ENCODE peak calls at places on chromosomes 5 and 9, in four cellular contexts. B is fibroblast of the aortic adventitia, Y is choroid plexus epithelial cell, U is uterus. J is an unnamed sample.

GRCh38 chr5:127280494-127281220 is 9.9 kb upstream of the MEGF10 start:
- DNase-seq in B (no peak), Y (peak), U (no peak), J (no peak)

GRCh38 chr9:117825609-117826347 is 121.6 kb downstream of the TLR4 start:
- DNase-seq in B (no peak), Y (no peak), U (no peak), J (no peak)

GRCh38 chr9:92617195-92617813 is 52.6 kb downstream of the IPPK start:
- DNase-seq in B (no peak), Y (no peak), U (peak), J (no peak)

GRCh38 chr9:34989946-34990635 is 546 bp downstream of the DNAJB5 start:
- DNase-seq in B (no peak), Y (peak), U (peak), J (peak)

GRCh38 chr5:24167791-24168190 is 477.0 kb downstream of the CDH10 start:
- DNase-seq in B (no peak), Y (no peak), U (no peak), J (peak)

GRCh38 chr5:148384389-148384756 is 615 bp downstream of the FBXO38 start:
- DNase-seq in B (peak), Y (no peak), U (peak), J (no peak)

GRCh38 chr5:95163079-95163478 is 121.8 kb downstream of the MCTP1 start:
- DNase-seq in B (no peak), Y (no peak), U (no peak), J (no peak)

GRCh38 chr5:167280111-167280510 is 1011.3 kb upstream of the WWC1 start:
- DNase-seq in B (no peak), Y (no peak), U (no peak), J (no peak)

GRCh38 chr9:5580650-5581049 is 48.3 kb upstream of the RIC1 start:
- DNase-seq in B (no peak), Y (no peak), U (no peak), J (no peak)

GRCh38 chr5:75522025-75522424 is 10.3 kb downstream of the POLK start:
- DNase-seq in B (no peak), Y (peak), U (no peak), J (peak)

GRCh38 chr9:96071245-96072124 is 196.0 kb downstream of the ERCC6L2 start:
- DNase-seq in B (no peak), Y (peak), U (no peak), J (peak)

GRCh38 chr5:173733831-173734491 is 117.5 kb upstream of the BOD1 start:
- DNase-seq in B (no peak), Y (no peak), U (no peak), J (no peak)

GRCh38 chr5:67725591-67725990 is 490.0 kb upstream of the PIK3R1 start:
- DNase-seq in B (peak), Y (peak), U (no peak), J (no peak)

GRCh38 chr9:19698960-19699359 is 89.9 kb downstream of the SLC24A2 start:
- DNase-seq in B (no peak), Y (no peak), U (no peak), J (no peak)

GRCh38 chr9:87076825-87077224 is 129.5 kb upstream of the GAS1 start:
- DNase-seq in B (peak), Y (peak), U (no peak), J (peak)

GRCh38 chr5:98770911-98771322 is 2.5 kb upstream of the RGMB start:
- DNase-seq in B (peak), Y (peak), U (no peak), J (peak)

J was measured in astrocyte.